ENCODE peak calls at places on chromosomes 7 and 10, in six cellular contexts. J is K562, N is SK-N-SH, G is GM12878, V is HepG2, L is H1. F is an unnamed sample.

GRCh38 chr7:111409714-111410422 is 152.4 kb downstream of the IMMP2L start:
- DNase-seq in N (no peak), L (no peak), V (peak), G (no peak), J (no peak), F (peak)

GRCh38 chr10:97771055-97771811 is 566 bp downstream of the SFRP5 start:
- DNase-seq in J (peak), V (no peak), N (peak), G (no peak), L (no peak), F (peak)

GRCh38 chr7:74453321-74454011 is at the start of gene GTF2IRD1:
- DNase-seq in J (peak), G (no peak), N (peak), V (peak), L (no peak), F (peak)

GRCh38 chr10:7301039-7301768 is 109.6 kb downstream of the SFMBT2 start:
- DNase-seq in N (peak), G (no peak), V (no peak), J (peak), L (no peak), F (no peak)

GRCh38 chr7:156474241-156474743 is 166.3 kb upstream of the RNF32 start:
- DNase-seq in G (peak), N (no peak), J (no peak), L (no peak), V (peak), F (peak)

GRCh38 chr7:5296627-5297226 is 14.0 kb downstream of the SLC29A4 start:
- DNase-seq in J (peak), V (no peak), G (peak), L (peak), N (peak), F (no peak)

GRCh38 chr10:103512166-103512565 is 18.7 kb downstream of the NEURL1 start:
- DNase-seq in N (peak), J (no peak), L (no peak), G (no peak), V (no peak), F (no peak)

GRCh38 chr7:97004931-97005763 is at the start of gene DLX6:
- DNase-seq in L (no peak), G (no peak), J (no peak), N (peak), V (peak), F (peak)

GRCh38 chr10:60299961-60300883 is 89.5 kb downstream of the ANK3 start:
- DNase-seq in N (no peak), J (peak), V (no peak), L (peak), G (no peak), F (peak)

GRCh38 chr10:94496010-94496409 is 49.6 kb upstream of the HELLS start:
- DNase-seq in J (no peak), V (no peak), G (peak), N (no peak), L (no peak), F (peak)

GRCh38 chr7:375491-375821 is 85.5 kb downstream of the FOXL3 start:
- DNase-seq in L (no peak), J (no peak), V (no peak), G (no peak), N (peak), F (no peak)
- TF ChIP-seq USF2 in L (no peak), J (no peak), V (no peak), G (no peak), N (no peak), F (no peak)

GRCh38 chr10:31467791-31468535 is 148.9 kb downstream of the ZEB1 start:
- DNase-seq in N (no peak), G (no peak), L (peak), V (peak), J (no peak), F (no peak)
- H2AFZ ChIP-seq in N (no peak), G (no peak), L (peak), V (no peak), J (no peak), F (no peak)

GRCh38 chr7:49718755-49719154 is 54.7 kb upstream of the VWC2 start:
- DNase-seq in N (no peak), L (no peak), V (no peak), J (no peak), G (no peak), F (no peak)
- TF ChIP-seq USF2 in N (no peak), L (no peak), V (no peak), J (no peak), G (no peak), F (no peak)

GRCh38 chr10:75102830-75103673 is 8.4 kb upstream of the SAMD8 start:
- DNase-seq in V (no peak), G (no peak), J (peak), L (no peak), N (no peak), F (no peak)

GRCh38 chr10:75106242-75106641 is 5.2 kb upstream of the SAMD8 start:
- DNase-seq in V (no peak), J (no peak), G (no peak), L (peak), N (no peak), F (no peak)

GRCh38 chr10:75105576-75106197 is 5.8 kb upstream of the SAMD8 start:
- DNase-seq in L (no peak), N (no peak), G (no peak), J (no peak), V (no peak), F (no peak)

GRCh38 chr10:75103881-75104686 is 7.4 kb upstream of the SAMD8 start:
- DNase-seq in G (no peak), J (peak), L (no peak), N (no peak), V (no peak), F (no peak)

DNA sequence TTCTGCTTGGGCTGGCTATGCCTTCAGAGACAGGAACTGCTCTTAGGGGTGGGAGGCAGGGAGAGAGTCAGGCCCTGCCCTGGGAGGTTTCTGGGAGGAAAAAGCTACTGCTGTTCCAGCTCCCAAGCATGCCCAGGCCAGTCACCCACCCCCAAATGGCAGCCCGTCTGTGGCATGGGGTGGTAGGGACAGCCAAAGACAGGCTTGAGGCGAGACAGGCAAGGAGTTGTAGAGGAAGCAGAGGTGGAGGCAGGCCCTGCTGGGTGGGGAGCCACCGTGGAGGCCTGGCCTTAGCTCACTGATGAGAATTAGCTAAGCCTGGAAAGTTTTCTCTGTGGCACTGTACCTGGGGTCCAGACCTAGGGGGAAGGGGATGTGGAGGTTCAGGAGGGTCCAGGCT is 6.6 kb upstream of the SAMD8 start:
- DNase-seq in L (no peak), N (no peak), J (no peak), V (no peak), G (no peak), F (no peak)
- H2AFZ ChIP-seq in L (peak), N (no peak), J (no peak), V (no peak), G (peak), F (peak)

F was measured in IMR-90.